ENCODE peak calls at places on chromosomes 11 and 22, in six cellular contexts. Z is BJ, X is fibroblast of lung, F is NB4, H is body of pancreas, I is GM23338. G is an unnamed sample.

GRCh38 chr22:28706845-28707244 is 27.2 kb upstream of the TTC28 start:
- DNase-seq in H (no peak), F (no peak), Z (no peak), X (no peak), I (no peak), G (no peak)

GRCh38 chr11:77039491-77040400 is 5.5 kb downstream of the B3GNT6 start:
- DNase-seq in X (peak; percentile 56), Z (no peak), H (peak; percentile 70), I (peak; percentile 84), F (no peak), G (peak; percentile 65)

GRCh38 chr11:129285387-129285786 is 90.3 kb upstream of the BARX2 start:
- DNase-seq in H (no peak), Z (no peak), X (no peak), I (no peak), F (no peak), G (no peak)

GRCh38 chr11:79074547-79074946 is 366.3 kb downstream of the TENM4 start:
- DNase-seq in H (no peak), Z (no peak), F (no peak), I (no peak), X (no peak), G (no peak)

GRCh38 chr11:72239296-72239848 is 4.6 kb downstream of the PHOX2A start:
- DNase-seq in I (peak; percentile 78), Z (no peak), X (peak; percentile 70), H (no peak), F (peak; percentile 59), G (peak; percentile 47)

GRCh38 chr11:68372114-68372513 is 59.7 kb downstream of the LRP5 start:
- DNase-seq in X (no peak), I (no peak), H (no peak), Z (no peak), F (no peak), G (no peak)

GRCh38 chr11:42521994-42522393 is 789.8 kb upstream of the API5 start:
- DNase-seq in I (no peak), X (peak; percentile 10), H (no peak), F (peak; percentile 18), Z (no peak), G (peak; percentile 4)

GRCh38 chr11:68542617-68543016 is 82.1 kb downstream of the PPP6R3 start:
- DNase-seq in F (no peak), Z (peak; percentile 82), I (peak; percentile 27), X (peak; percentile 95), H (no peak), G (peak; percentile 92)

GRCh38 chr11:1924121-1924520 is 4.6 kb downstream of the TNNT3 start:
- DNase-seq in H (no peak), Z (no peak), X (no peak), F (no peak), I (no peak), G (no peak)

GRCh38 chr11:78419327-78419726 is 1.7 kb upstream of the GAB2 start:
- DNase-seq in H (peak; percentile 40), F (peak; percentile 43), I (no peak), X (peak; percentile 98), Z (peak; percentile 79), G (peak; percentile 97)

GRCh38 chr11:128854801-128855200 is 12.3 kb downstream of the KCNJ1 start:
- DNase-seq in F (no peak), H (peak; percentile 53), X (no peak), Z (no peak), I (no peak), G (no peak)

GRCh38 chr11:88171982-88172381 is 3.3 kb downstream of the RAB38 start:
- DNase-seq in I (no peak), Z (no peak), H (no peak), F (no peak), X (no peak), G (no peak)

GRCh38 chr22:36293606-36294292 is 40.8 kb downstream of the APOL1 start:
- DNase-seq in Z (no peak), H (no peak), F (no peak), I (no peak), X (no peak), G (no peak)

GRCh38 chr22:24875862-24876506 is 70.0 kb downstream of the SGSM1 start:
- DNase-seq in Z (no peak), I (peak; percentile 82), F (peak; percentile 74), H (no peak), X (peak; percentile 3), G (peak; percentile 30)

GRCh38 chr22:45240137-45240809 is 421 bp downstream of the KIAA0930 start:
- DNase-seq in Z (no peak), F (peak; percentile 65), X (peak; percentile 35), H (no peak), I (peak; percentile 53), G (peak; percentile 28)

GRCh38 chr11:63020671-63021255 is 5.1 kb upstream of the SLC22A8 start:
- DNase-seq in F (peak; percentile 41), Z (no peak), I (peak; percentile 86), H (no peak), X (no peak), G (no peak)

DNA sequence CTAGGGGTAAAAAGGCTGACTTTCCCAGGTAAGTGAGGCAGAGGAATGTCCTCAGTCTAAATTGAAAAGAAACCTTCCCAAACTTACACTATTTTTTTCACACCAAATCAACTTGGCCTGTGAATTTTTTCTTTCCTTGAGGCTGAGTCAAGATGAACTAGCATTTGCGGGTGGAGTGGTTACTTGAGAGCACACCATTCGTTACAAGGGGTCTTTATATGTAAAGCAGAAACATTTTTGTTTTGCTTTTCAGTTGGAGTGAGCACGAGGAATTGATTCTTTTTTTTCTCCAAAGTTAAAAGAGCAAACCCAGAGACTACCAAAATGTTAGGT is 36.4 kb downstream of the MAML2 start:
- DNase-seq in I (no peak), X (no peak), H (no peak), F (no peak), Z (no peak), G (no peak)
- H3K4me3 ChIP-seq in I (no peak overlapping the region), X (peak overlapping the region; percentile 45), H (no peak overlapping the region), F (no peak overlapping the region), Z (no peak overlapping the region), G (peak overlapping the region; percentile 14)

GRCh38 chr11:16002942-16003341 is 353.4 kb downstream of the SOX6 start:
- DNase-seq in Z (no peak), I (no peak), X (no peak), F (no peak), H (no peak), G (no peak)

GRCh38 chr11:16000065-16000464 is 356.3 kb downstream of the SOX6 start:
- DNase-seq in X (peak; percentile 93), Z (peak; percentile 38), F (no peak), I (no peak), H (no peak), G (peak; percentile 77)

GRCh38 chr11:16001044-16001568 is 355.2 kb downstream of the SOX6 start:
- DNase-seq in I (no peak), H (no peak), F (no peak), Z (no peak), X (no peak), G (no peak)

GRCh38 chr11:16007514-16007913 is 348.8 kb downstream of the SOX6 start:
- DNase-seq in X (no peak), F (no peak), H (no peak), I (no peak), Z (no peak), G (no peak)

GRCh38 chr11:16001899-16002426 is 354.4 kb downstream of the SOX6 start:
- DNase-seq in H (peak; percentile 29), I (peak; percentile 6), Z (peak; percentile 93), X (peak; percentile 98), F (peak; percentile 87), G (peak; percentile 73)
- TF ChIP-seq CTCF in H (no peak), I (no peak), Z (no peak), X (no peak), F (no peak), G (no peak)

GRCh38 chr22:50710886-50711285 is 27.1 kb upstream of the ACR start:
- DNase-seq in F (no peak), I (no peak), X (no peak), H (no peak), Z (no peak), G (no peak)
- H3K4me3 ChIP-seq in F (no peak overlapping the region), I (no peak overlapping the region), X (no peak overlapping the region), H (no peak overlapping the region), Z (no peak overlapping the region), G (no peak overlapping the region)

DNA sequence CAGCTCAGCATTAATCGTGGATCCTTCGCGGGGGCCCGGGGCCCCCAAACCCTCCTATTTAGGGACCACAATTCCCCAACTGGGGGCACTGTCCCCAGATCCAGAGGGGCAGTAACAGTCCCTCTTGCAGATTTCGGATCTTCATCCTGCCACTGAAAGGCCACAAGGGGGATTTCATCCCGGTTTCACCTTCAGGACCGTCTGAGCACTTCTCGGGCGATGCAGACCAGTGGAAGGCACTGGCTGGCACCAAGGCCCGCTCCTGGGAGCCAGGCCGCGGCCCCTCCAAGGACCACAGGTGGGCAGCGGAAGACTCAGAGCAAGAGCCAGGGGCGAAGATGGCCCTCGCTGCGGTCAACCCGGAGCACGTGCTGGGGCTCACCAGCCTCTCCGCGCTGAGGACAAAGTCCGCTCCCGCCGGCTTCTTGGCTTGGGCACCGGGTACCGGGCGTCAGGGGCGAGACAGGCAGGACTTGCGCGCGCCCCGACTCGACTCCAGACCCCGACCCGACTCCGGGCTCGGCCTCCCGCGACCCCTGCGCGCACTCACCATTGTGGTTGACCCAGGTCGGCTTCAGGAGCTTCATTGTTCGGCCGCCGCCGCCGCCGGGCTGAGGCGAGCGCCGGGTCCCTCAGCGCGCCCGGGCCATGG is 517 bp downstream of the HIRA start:
- DNase-seq in H (peak; percentile 66), I (peak; percentile 66), Z (no peak), F (peak; percentile 60), X (peak; percentile 37), G (peak; percentile 41)
- TF ChIP-seq CTCF in H (peak; percentile 7), I (peak; percentile 48), Z (peak; percentile 25), F (peak; percentile 5), X (peak; percentile 9), G (peak; percentile 41)

DNA sequence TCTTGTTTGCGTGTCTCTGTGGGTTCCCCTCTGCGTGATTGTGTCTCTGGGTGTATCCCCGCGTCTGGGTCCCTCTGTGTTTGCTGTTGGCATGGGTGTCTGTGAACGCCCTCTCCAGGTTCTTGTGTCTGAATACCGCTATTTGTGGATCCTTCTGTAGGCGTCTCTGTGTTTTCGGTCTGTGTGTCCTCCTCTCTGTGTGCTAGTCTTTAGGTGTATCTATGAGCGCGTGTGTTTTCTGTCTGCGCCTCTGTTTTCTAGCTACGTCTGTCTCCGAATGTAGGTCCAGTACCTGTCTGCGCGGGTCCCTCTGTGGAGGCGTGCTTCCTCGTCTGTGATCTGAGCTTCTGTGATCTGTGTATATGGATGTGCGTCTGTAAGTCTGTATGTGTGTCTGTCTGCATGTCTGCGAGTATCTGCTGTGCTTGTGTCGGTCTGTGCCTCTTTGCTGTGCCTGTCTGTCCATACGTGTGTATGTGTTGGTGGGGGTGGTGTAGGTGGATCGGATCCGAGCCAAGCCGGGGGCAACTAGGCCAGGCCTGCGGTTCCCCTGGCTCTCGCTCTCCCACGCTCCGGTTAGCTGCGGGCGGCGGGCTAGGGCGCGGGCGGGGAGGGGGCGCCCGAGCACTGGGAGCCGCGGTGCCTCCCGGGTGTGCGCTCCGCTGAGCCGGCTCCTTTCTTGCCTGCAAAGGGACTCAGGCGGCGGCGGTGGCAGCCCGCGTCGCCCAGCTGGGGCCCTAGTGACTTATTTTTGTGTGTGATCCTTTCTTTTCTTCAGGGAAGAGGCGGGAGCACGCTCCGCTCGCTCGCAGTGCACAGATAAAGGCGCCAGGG is 105.3 kb upstream of the E2F8 start:
- DNase-seq in H (peak; percentile 34), Z (no peak), X (no peak), F (peak; percentile 65), I (peak; percentile 58), G (peak; percentile 56)
- H3K4me3 ChIP-seq in H (no peak overlapping the region), Z (peak overlapping the region; percentile 22), X (peak overlapping the region; percentile 48), F (no peak overlapping the region), I (peak overlapping the region; percentile 68), G (peak overlapping the region; percentile 51)

DNA sequence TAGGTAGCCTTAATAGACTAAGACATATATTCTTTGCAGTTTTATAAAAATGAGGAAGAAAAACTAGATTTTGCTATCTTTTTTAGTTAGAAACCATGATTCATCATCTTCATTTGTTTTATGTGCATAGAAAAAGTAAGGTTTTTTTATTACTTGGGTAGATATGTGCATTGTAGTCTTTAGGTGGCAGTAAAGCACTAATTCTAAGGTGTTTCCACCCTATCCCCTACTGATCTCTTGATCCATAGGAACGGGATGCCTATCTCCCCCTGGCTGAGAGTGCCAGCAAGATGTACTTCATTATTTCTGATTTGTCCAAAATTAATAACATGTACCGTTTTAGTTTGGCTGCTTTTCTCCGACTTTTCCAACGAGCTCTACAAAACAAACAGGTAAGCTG is 148.1 kb downstream of the DYNC2H1 start:
- DNase-seq in Z (no peak), X (peak; percentile 31), H (no peak), F (peak; percentile 31), I (peak; percentile 60), G (peak; percentile 57)
- TF ChIP-seq CTCF in Z (peak; percentile 19), X (no peak), H (no peak), F (no peak), I (peak; percentile 61), G (peak; percentile 54)